ENCODE peak calls at places on chromosomes 16 and 17, in five cellular contexts. D is tibial nerve, E is stomach, Z is Calu3, G is MM.1S. P is an unnamed sample.
A peak's percentile ranks its signal among the peaks of the same experiment; 100 is the strongest.

GRCh38 chr16:53945996-53946395 is 242.0 kb downstream of the FTO start:
- DNase-seq in D (no peak), E (no peak), Z (peak; percentile 36), G (no peak), P (no peak)

GRCh38 chr16:81539009-81539820 is 94.6 kb downstream of the CMIP start:
- DNase-seq in D (no peak), E (no peak), Z (no peak), G (no peak), P (no peak)

GRCh38 chr17:34981538-34982241 is 1.4 kb downstream of the LIG3 start:
- DNase-seq in D (no peak), E (no peak), Z (no peak), G (no peak), P (no peak)

GRCh38 chr17:39617446-39618251 is 9.1 kb upstream of the PPP1R1B start:
- DNase-seq in D (peak; percentile 33), E (peak; percentile 82), Z (peak; percentile 100), G (peak; percentile 45), P (no peak)

GRCh38 chr17:77885678-77886386 is 72.7 kb upstream of the TNRC6C start:
- DNase-seq in D (no peak), E (no peak), Z (no peak), G (no peak), P (no peak)

GRCh38 chr17:8426802-8427201 is 8.9 kb upstream of the NDEL1 start:
- DNase-seq in D (no peak), E (no peak), Z (no peak), G (no peak), P (no peak)

GRCh38 chr16:88672776-88673175 is 9.9 kb upstream of the MVD start:
- DNase-seq in D (no peak), E (no peak), Z (no peak), G (no peak), P (no peak)

GRCh38 chr17:68035131-68035522 is 408 bp upstream of the KPNA2 start:
- DNase-seq in D (peak; percentile 80), E (peak; percentile 94), Z (peak; percentile 94), G (no peak), P (no peak)

GRCh38 chr17:70820276-70820675 is 650.9 kb downstream of the KCNJ2 start:
- DNase-seq in D (no peak), E (no peak), Z (no peak), G (no peak), P (no peak)

GRCh38 chr17:40791808-40792436 is 7.8 kb downstream of the KRT28 start:
- DNase-seq in D (peak; percentile 21), E (no peak), Z (peak; percentile 59), G (peak; percentile 31), P (no peak)

GRCh38 chr17:72192409-72193192 is 71.8 kb downstream of the SOX9 start:
- DNase-seq in D (peak; percentile 28), E (no peak), Z (no peak), G (no peak), P (no peak)

GRCh38 chr17:45843722-45844121 is 959 bp upstream of the SPPL2C start:
- DNase-seq in D (no peak), E (no peak), Z (no peak), G (no peak), P (no peak)

GRCh38 chr17:19305761-19306159 is 56.8 kb downstream of the B9D1 start:
- DNase-seq in D (no peak), E (no peak), Z (no peak), G (peak; percentile 55), P (no peak)

GRCh38 chr17:42240201-42240600 is 36.0 kb downstream of the STAT5B start:
- DNase-seq in D (no peak), E (no peak), Z (no peak), G (no peak), P (no peak)

GRCh38 chr17:21287703-21288449 is 3.4 kb downstream of the MAP2K3 start:
- DNase-seq in D (peak; percentile 88), E (peak; percentile 99), Z (peak; percentile 95), G (peak; percentile 96), P (peak; percentile 78)

GRCh38 chr17:33291248-33292183 is 1.6 kb downstream of the ASIC2 start:
- DNase-seq in D (no peak), E (no peak), Z (no peak), G (no peak), P (peak; percentile 34)

GRCh38 chr17:45060382-45060823 is 714 bp upstream of the NMT1 start:
- DNase-seq in D (peak; percentile 42), E (no peak), Z (no peak), G (no peak), P (no peak)

GRCh38 chr17:47643116-47643515 is 6.6 kb upstream of the KPNB1 start:
- DNase-seq in D (no peak), E (no peak), Z (no peak), G (no peak), P (no peak)

GRCh38 chr16:67535201-67535600 is 6.6 kb downstream of the RIPOR1 start:
- DNase-seq in D (no peak), E (no peak), Z (no peak), G (no peak), P (no peak)

GRCh38 chr16:306911-307370 is 24.0 kb downstream of the PDIA2 start:
- DNase-seq in D (no peak), E (no peak), Z (no peak), G (peak; percentile 21), P (no peak)

GRCh38 chr17:9037741-9038140 is 16.4 kb downstream of the NTN1 start:
- DNase-seq in D (no peak), E (no peak), Z (no peak), G (no peak), P (no peak)

GRCh38 chr17:14784997-14785696 is 480.0 kb downstream of the PMP22 start:
- DNase-seq in D (no peak), E (no peak), Z (peak; percentile 16), G (peak; percentile 15), P (no peak)

GRCh38 chr16:15649727-15650018 is 372 bp upstream of the NDE1 start:
- DNase-seq in D (no peak), E (no peak), Z (no peak), G (no peak), P (no peak)

GRCh38 chr17:300881-301280 is 51.7 kb downstream of the RPH3AL start:
- DNase-seq in D (no peak), E (no peak), Z (no peak), G (no peak), P (no peak)

DNA sequence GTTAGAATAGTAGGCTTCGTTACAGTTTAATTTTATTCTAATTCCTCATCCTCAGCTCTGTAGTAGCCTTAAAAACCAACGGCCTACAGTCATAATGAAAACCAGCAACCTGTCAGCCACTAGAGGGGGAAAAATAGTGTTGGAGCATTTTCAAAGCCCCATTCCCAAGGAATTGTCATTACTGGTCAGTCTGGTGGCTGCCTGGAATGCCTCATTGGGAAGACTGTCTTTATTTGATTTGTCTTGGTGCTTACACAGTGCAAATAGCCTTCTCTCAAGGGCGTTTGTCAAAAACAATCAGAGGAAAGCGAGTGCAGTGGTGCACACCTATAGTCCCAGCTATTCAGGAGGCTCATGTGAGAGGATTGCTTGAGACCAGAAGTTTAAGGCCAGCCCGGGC is 4.7 kb downstream of the LPCAT2 start:
- DNase-seq in D (no peak), E (no peak), Z (no peak), G (no peak), P (no peak)
- TF ChIP-seq CTCF in D (no peak), E (no peak), Z (no peak), G (no peak), P (no peak)

GRCh38 chr17:73360961-73361761 is 49.4 kb upstream of the CDC42EP4 start:
- DNase-seq in D (no peak), E (no peak), Z (no peak), G (no peak), P (no peak)

GRCh38 chr17:73358668-73359067 is 46.9 kb upstream of the CDC42EP4 start:
- DNase-seq in D (no peak), E (no peak), Z (no peak), G (no peak), P (no peak)

GRCh38 chr17:73359255-73359816 is 47.5 kb upstream of the CDC42EP4 start:
- DNase-seq in D (no peak), E (no peak), Z (no peak), G (no peak), P (no peak)

GRCh38 chr17:73357981-73358380 is 46.2 kb upstream of the CDC42EP4 start:
- DNase-seq in D (no peak), E (no peak), Z (no peak), G (no peak), P (no peak)

DNA sequence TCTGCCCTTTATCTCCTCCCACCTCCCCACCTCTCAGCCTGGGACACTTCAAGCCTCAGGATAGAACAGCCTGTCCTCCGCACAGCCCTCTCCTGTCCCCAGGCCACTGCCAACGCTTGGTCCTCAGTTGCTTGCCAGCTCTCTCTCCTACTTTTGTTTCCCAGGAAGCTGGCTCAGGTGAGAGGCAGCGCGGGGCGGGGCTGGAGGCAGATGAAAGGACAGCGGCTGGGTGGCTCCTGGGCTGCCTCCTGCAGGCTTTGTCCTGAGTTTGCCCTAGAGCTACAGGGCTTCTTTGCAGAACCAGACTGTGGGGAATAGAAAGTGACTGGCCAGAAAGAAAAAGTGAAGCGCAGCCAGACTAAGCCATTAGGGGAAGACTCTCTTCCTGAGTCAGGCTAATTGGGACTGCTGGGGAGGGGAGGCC is 48.2 kb upstream of the CDC42EP4 start:
- DNase-seq in D (no peak), E (peak; percentile 93), Z (peak; percentile 76), G (no peak), P (no peak)
- TF ChIP-seq CTCF in D (no peak), E (peak; percentile 33), Z (no peak), G (no peak), P (no peak)

DNA sequence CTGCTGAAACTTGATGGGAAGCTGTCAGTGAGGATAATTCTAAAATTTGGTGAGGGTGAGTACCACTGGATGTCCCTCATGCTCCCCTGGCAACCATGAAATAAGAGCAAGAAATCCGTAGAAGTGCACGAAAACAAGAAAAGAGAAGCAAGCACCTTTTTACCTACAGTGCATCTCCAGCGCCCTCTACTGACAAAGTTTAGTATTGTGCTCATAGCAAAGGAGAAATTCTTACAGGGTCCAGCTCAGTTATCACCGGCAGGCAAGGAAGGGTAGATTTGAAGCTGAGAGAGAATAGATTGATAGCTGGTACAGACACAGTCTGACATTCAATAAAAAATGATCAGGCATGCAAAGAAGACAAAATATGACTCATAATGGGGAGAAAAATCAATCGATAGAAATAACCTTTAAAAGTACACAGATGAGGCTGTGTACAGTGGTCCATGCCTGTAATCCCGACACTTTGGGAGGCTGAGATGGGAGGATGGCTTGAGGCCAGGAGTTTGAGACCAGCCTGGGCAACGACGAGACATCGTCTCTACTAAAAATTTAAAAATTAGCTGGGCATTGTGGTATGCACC is 28.3 kb upstream of the TEX2 start:
- DNase-seq in D (no peak), E (no peak), Z (peak; percentile 28), G (peak; percentile 55), P (no peak)
- TF ChIP-seq CTCF in D (no peak), E (no peak), Z (no peak), G (peak; percentile 79), P (peak; percentile 42)

DNA sequence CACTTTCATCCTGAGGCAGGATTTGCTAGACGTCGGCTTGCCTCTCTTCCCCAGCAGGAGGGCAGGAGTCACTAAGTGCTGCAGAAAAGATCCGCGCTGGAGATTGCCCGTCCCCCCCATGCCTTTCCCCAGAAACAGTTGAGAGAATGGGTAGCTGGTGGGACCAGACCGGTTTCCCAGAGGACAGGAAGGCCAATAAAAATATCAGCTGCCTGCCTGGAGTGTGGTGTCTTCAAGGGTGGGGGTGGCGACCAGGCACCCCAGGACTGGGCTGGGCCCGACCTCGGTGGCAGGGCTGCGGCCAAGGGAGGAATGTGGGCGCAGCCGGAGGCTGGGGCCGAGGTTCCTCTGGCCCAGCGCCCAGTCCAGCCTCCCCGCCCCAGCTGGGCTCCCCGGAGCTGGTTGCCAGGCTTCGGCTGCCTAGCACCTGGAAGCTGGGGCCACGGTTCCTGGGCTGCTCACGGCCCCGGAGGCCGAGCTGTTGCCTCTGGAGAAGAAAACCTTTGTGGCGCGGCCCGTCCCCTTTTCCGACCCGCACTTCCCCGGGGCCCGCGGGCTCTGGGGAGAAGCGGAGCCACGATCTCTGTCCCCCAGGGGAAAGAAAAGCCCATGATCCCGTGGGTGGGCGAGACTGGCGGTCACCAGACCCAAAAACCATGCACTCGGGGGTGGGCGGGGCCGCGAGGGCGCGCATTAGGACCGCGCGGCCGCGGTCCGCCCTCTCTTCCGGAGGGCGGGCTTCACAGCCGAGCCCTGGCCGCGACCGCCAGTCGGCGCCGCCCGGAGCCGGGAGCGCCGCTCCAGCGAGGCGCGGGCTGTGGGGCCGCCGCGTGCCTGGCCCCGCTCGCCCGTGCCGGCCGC is at the start of gene TRAF4:
- DNase-seq in D (peak; percentile 72), E (peak; percentile 89), Z (peak; percentile 91), G (peak; percentile 87), P (peak; percentile 91)
- TF ChIP-seq CTCF in D (peak; percentile 80), E (peak; percentile 51), Z (no peak), G (no peak), P (peak; percentile 34)

P was measured in GM13977.